ENCODE peak calls at places on chromosome 21, in four cellular contexts. M, U, N and W are unnamed samples.

GRCh38 chr21:46196733-46197132 is 12.5 kb upstream of the SPATC1L start:
- DNase-seq in M (peak; percentile 31), N (no peak), U (no peak), W (no peak)

GRCh38 chr21:28391938-28392337 is 600.7 kb downstream of the LTN1 start:
- DNase-seq in N (no peak), M (no peak), U (no peak), W (no peak)

GRCh38 chr21:16216595-16216994 is 486.8 kb downstream of the USP25 start:
- DNase-seq in M (no peak), U (no peak), N (no peak), W (no peak)

GRCh38 chr21:27513825-27514224 is 546.9 kb upstream of the ADAMTS5 start:
- DNase-seq in N (no peak), M (no peak), U (no peak), W (no peak)

GRCh38 chr21:16563111-16563510 is 833.3 kb downstream of the USP25 start:
- DNase-seq in U (no peak), N (no peak), M (no peak), W (no peak)

GRCh38 chr21:45623436-45623835 is 20.1 kb upstream of the PCBP3 start:
- DNase-seq in N (no peak), U (no peak), M (peak; percentile 5), W (no peak)

GRCh38 chr21:26032263-26032662 is 138.3 kb downstream of the APP start:
- DNase-seq in M (no peak), N (no peak), U (no peak), W (no peak)

GRCh38 chr21:46078322-46078981 is 19.5 kb upstream of the COL6A2 start:
- DNase-seq in M (no peak), U (no peak), N (no peak), W (no peak)

GRCh38 chr21:28229811-28230210 is 762.9 kb downstream of the LTN1 start:
- DNase-seq in N (no peak), M (no peak), U (no peak), W (no peak)

GRCh38 chr21:45695086-45695485 is 51.6 kb downstream of the PCBP3 start:
- DNase-seq in M (peak; percentile 76), U (no peak), N (peak; percentile 20), W (no peak)

GRCh38 chr21:20856926-20857325 is 141.3 kb upstream of the NCAM2 start:
- DNase-seq in U (no peak), N (no peak), M (peak; percentile 45), W (no peak)

GRCh38 chr21:29477941-29478340 is 179.2 kb downstream of the BACH1 start:
- DNase-seq in M (no peak), U (no peak), N (no peak), W (no peak)

GRCh38 chr21:22476214-22476613 is 1478.0 kb downstream of the NCAM2 start:
- DNase-seq in U (no peak), N (no peak), M (no peak), W (no peak)

GRCh38 chr21:44301961-44302406 is 2.1 kb downstream of the PFKL start:
- DNase-seq in U (no peak), N (no peak), M (no peak), W (no peak)
- TF ChIP-seq CTCF in U (no peak), N (no peak), M (peak; percentile 34), W (peak; percentile 42)

GRCh38 chr21:42820513-42821465 is 58.5 kb downstream of the WDR4 start:
- DNase-seq in M (no peak), N (no peak), U (no peak), W (no peak)
- TF ChIP-seq CTCF in M (no peak), N (no peak), U (no peak), W (no peak)

DNA sequence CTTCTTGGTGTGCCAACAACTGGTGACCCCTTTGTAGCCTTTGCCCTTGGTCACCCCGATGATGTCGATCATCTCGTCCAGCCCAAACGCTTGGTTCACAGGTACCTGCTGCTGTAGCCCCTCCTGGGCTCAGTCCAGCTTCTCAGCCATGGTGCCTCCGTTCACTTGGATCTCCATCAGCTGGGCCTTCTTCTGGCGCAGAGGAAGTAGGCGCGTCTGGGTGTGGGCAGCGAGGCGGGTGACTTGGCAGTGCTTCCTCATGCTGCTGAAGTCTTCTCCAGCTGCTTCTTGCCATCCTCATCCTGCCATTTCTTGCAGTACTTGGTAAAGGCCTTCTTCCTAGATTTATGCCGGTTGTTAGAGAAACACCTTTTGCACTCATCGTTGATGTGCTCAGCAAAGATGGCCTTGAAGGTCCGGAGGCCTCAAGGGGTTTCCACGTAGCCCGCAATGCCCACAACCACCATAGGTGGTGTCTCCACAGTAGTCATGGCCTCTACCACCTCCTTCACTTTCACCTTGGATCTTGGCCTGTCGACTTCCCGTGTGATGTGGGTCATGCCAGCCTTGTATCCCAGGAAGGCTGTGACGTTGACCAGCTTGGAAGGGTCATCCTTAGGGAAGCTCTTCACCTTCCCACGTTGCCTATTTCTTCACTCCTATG is 13.0 kb downstream of the DOP1B start:
- DNase-seq in U (no peak), M (peak; percentile 68), N (no peak), W (no peak)
- TF ChIP-seq CTCF in U (no peak), M (peak; percentile 63), N (no peak), W (peak; percentile 19)

DNA sequence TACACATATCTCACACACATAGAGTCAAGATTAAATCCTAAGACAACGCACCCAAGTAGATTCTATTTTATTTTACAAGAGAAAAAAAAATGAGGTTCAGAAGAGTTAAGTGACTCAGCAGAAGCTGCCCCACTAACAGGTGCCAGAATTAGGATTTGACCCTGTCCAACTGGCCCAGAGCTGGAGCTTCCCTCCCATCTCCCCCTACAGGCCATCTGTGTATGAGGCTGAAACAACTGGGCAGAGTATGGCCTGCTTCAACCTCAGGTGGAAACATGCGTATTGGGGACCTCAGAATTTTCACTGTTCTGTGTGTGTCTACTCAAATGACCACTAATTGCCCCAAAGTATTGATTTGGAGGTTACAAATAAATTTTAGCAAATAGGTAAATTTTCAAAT is 29.9 kb downstream of the PSMG1 start:
- DNase-seq in N (no peak), M (peak; percentile 62), U (no peak), W (no peak)
- TF ChIP-seq CTCF in N (peak; percentile 37), M (peak; percentile 83), U (peak; percentile 58), W (peak; percentile 54)

GRCh38 chr21:34688145-34688544 is 19.4 kb downstream of the CLIC6 start:
- DNase-seq in M (no peak), U (no peak), N (no peak), W (no peak)
- TF ChIP-seq CTCF in M (no peak), U (no peak), N (no peak), W (no peak)

GRCh38 chr21:32135401-32136363 is 143.2 kb downstream of the MIS18A start:
- DNase-seq in M (peak; percentile 42), N (no peak), U (no peak), W (no peak)
- TF ChIP-seq CTCF in M (peak; percentile 30), N (no peak), U (no peak), W (no peak)

DNA sequence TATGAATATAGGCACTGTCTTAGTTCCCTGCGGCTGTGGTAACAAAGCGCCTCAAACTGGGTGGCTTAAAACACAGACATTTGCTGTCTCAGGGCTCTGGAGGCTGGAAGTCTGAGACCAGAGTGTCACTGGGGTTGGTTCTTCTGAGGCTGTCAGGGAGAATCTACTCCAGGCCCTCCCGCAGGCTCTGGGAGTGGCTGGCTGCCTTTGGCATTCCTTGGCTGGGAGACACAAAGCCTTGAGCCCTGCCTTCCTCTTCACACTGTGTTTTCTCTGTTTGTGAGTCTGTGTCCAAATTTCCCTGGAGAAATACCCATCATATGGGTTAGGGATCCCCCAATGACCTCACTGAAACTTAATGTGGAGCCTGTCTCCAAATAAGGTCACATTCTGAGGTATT is 38.5 kb downstream of the B3GALT5 start:
- DNase-seq in N (no peak), U (no peak), M (no peak), W (no peak)
- TF ChIP-seq CTCF in N (no peak), U (no peak), M (no peak), W (no peak)

GRCh38 chr21:38721983-38722382 is 83.7 kb upstream of the ETS2 start:
- DNase-seq in M (no peak), U (no peak), N (no peak), W (no peak)
- TF ChIP-seq CTCF in M (no peak), U (no peak), N (no peak), W (no peak)

DNA sequence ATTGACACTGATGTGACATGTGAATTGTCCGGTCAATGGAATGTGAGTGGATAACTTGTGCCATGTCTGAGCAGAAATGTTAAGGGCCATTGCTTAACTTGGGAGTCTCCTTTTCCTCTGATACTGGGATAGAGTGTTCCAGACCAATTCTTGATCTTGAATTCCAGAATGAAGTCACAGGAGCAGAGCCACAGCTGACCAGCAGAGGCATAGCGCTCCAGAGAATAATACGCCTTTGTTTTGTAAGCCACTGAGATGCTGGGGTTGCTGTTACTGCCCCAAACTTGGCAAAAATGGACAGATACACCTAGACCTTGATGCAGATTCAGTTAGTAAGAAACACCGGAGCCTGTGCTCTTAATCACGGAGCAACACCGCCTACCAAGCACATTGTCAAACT is 6.3 kb downstream of the KCNJ6 start:
- DNase-seq in U (no peak), M (no peak), N (no peak), W (no peak)
- TF ChIP-seq CTCF in U (peak; percentile 24), M (peak; percentile 66), N (no peak), W (peak; percentile 32)

GRCh38 chr21:14086553-14086952 is 124.2 kb downstream of the LIPI start:
- DNase-seq in M (no peak), U (no peak), N (no peak), W (no peak)
- TF ChIP-seq CTCF in M (no peak), U (no peak), N (no peak), W (no peak)